ENCODE peak calls at places on chromosomes 5 and 9, in six cellular contexts. V is GM23338, A is neural progenitor cell, H is GM23248, F is HCT116, N is hepatocyte. S is an unnamed sample.

GRCh38 chr5:171808951-171809350 is 23.3 kb downstream of the SMIM23 start:
- DNase-seq in V (no peak), A (no peak), H (peak), F (no peak), N (no peak), S (no peak)

GRCh38 chr5:107515521-107515920 is 155.2 kb downstream of the EFNA5 start:
- DNase-seq in V (no peak), A (no peak), H (no peak), F (no peak), N (no peak), S (no peak)

GRCh38 chr9:133023117-133023890 is 7.5 kb upstream of the GTF3C5 start:
- DNase-seq in V (peak), A (no peak), H (peak), F (no peak), N (no peak), S (no peak)

GRCh38 chr9:98427491-98427890 is 172.0 kb upstream of the TBC1D2 start:
- DNase-seq in V (no peak), A (no peak), H (peak), F (no peak), N (peak), S (no peak)

GRCh38 chr9:20621553-20622329 is 558 bp downstream of the MLLT3 start:
- DNase-seq in V (peak), A (peak), H (peak), F (no peak), N (peak), S (peak)

GRCh38 chr5:87784869-87785268 is 372.1 kb upstream of the CCNH start:
- DNase-seq in V (no peak), A (no peak), H (no peak), F (no peak), N (no peak), S (no peak)

GRCh38 chr9:35990155-35990554 is 32.2 kb upstream of the OR2S2 start:
- DNase-seq in V (no peak), A (no peak), H (no peak), F (no peak), N (no peak), S (no peak)

GRCh38 chr5:58933891-58934628 is 351.2 kb downstream of the RAB3C start:
- DNase-seq in V (no peak), A (no peak), H (no peak), F (no peak), N (no peak), S (no peak)

GRCh38 chr5:133882107-133882695 is 86.2 kb downstream of the C5orf15 start:
- DNase-seq in V (no peak), A (no peak), H (no peak), F (no peak), N (no peak), S (no peak)

GRCh38 chr9:136219276-136219675 is 14.3 kb upstream of the LHX3 start:
- DNase-seq in V (no peak), A (no peak), H (no peak), F (no peak), N (no peak), S (peak)

GRCh38 chr5:113242481-113243348 is 192.1 kb downstream of the TSSK1B start:
- DNase-seq in V (no peak), A (no peak), H (no peak), F (no peak), N (no peak), S (peak)

GRCh38 chr9:127537014-127537413 is 75.1 kb upstream of the STXBP1 start:
- DNase-seq in V (peak), A (no peak), H (peak), F (no peak), N (no peak), S (peak)

GRCh38 chr5:148248894-148249293 is 10.6 kb downstream of the MARCOL start:
- DNase-seq in V (no peak), A (no peak), H (no peak), F (no peak), N (no peak), S (peak)

GRCh38 chr5:159456722-159457462 is 126.6 kb upstream of the IL12B start:
- DNase-seq in V (no peak), A (no peak), H (peak), F (peak), N (no peak), S (peak)

GRCh38 chr5:137039939-137040515 is 459.1 kb downstream of the SPOCK1 start:
- DNase-seq in V (no peak), A (no peak), H (no peak), F (no peak), N (no peak), S (no peak)

GRCh38 chr9:134793281-134793680 is 87.3 kb upstream of the FCN2 start:
- DNase-seq in V (no peak), A (no peak), H (no peak), F (no peak), N (no peak), S (no peak)

GRCh38 chr5:96260009-96260408 is 173.0 kb downstream of the PCSK1 start:
- DNase-seq in V (no peak), A (no peak), H (no peak), F (no peak), N (no peak), S (no peak)

GRCh38 chr9:13023498-13023897 is 248.7 kb downstream of the LURAP1L start:
- DNase-seq in V (no peak), A (no peak), H (no peak), F (no peak), N (no peak), S (peak)

GRCh38 chr9:134301387-134302129 is 24.7 kb upstream of the RXRA start:
- DNase-seq in V (no peak), A (no peak), H (no peak), F (no peak), N (no peak), S (peak)

GRCh38 chr5:153445875-153446567 is 44.4 kb upstream of the GRIA1 start:
- DNase-seq in V (peak), A (no peak), H (peak), F (no peak), N (peak), S (peak)

GRCh38 chr5:624951-625230 is 12.8 kb downstream of the CEP72 start:
- DNase-seq in V (no peak), A (no peak), H (no peak), F (no peak), N (no peak), S (no peak)
- H3K4me3 ChIP-seq in V (no peak), A (no peak), H (no peak), F (no peak), N (no peak), S (no peak)

DNA sequence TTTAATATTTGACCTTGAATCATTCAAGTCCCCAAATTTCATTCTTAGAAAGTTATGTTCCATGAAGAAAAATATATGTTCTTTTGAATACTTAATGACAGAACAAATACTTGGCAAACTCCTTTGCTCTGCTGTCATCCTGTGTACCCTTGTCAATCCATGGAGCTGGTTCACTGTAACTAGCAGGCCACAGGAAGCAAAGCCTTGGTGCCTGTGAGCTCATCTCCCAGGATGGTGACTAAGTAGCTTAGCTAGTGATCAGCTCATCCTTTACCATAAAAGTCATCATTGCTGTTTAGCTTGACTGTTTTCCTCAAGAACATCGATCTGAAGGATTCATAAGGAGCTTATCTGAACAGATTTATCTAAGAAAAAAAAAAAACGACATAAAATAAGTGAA is 65.4 kb downstream of the WDR41 start:
- DNase-seq in V (no peak), A (no peak), H (peak), F (no peak), N (no peak), S (peak)
- TF ChIP-seq EZH2phosphoT487 in V (no peak), A (no peak), H (no peak), F (no peak), N (no peak), S (no peak)

GRCh38 chr9:110604101-110604710 is 24.7 kb upstream of the SVEP1 start:
- DNase-seq in V (no peak), A (no peak), H (no peak), F (no peak), N (no peak), S (no peak)
- H3K4me3 ChIP-seq in V (no peak), A (no peak), H (no peak), F (no peak), N (no peak), S (no peak)

GRCh38 chr9:124052401-124052800 is 40.8 kb downstream of the LHX2 start:
- DNase-seq in V (no peak), A (no peak), H (no peak), F (no peak), N (no peak), S (no peak)

GRCh38 chr9:124050955-124051354 is 39.4 kb downstream of the LHX2 start:
- DNase-seq in V (no peak), A (no peak), H (no peak), F (no peak), N (no peak), S (no peak)

DNA sequence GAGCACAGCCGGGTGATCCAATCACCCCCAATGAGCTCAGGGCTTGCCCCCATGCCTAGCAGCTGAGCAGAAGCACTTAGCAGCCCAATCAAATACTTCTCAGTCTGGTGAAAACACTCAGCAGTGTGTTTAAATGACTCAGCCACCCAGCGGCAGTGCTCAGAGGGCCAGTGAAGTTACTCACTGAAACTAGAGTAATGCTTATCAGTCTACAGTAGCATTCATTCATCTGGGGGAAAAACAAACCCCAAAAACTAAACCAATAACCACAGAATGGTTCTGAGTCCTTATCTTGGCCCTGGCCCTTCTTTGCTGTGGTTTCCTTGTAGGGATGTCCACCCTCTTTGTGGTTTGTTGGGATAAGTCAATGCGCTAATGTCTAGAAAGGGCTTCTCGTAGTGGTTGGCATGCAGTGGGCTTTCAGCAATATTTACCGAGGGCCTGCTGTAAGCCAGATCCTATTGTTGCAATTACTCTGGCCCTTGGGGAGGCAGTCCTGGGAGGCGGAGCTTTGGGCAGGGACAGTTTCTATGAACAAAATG is 43.2 kb downstream of the LHX2 start:
- DNase-seq in V (no peak), A (no peak), H (peak), F (no peak), N (no peak), S (peak)
- TF ChIP-seq EZH2phosphoT487 in V (no peak), A (no peak), H (peak), F (no peak), N (no peak), S (peak)